ENCODE peak calls at places on chromosomes 7 and 10, in ten cellular contexts. One of them, this sample, is unnamed.
A peak's percentile ranks its signal among the peaks of the same experiment; 100 is the strongest.

GRCh38 chr7:32164341-32164996 is 94.3 kb upstream of the PDE1C start:
- DNase-seq in stimulated activated naive CD4-positive, alpha-beta T cell: no peak
- DNase-seq in T-helper 9 cell: no peak
- DNase-seq in endothelial cell: no peak
- DNase-seq in GM04504: no peak
- DNase-seq in AG04450: no peak
- DNase-seq in stimulated activated CD4-positive, alpha-beta T cell treated with anti-CD3 and anti-CD28 coated beads, Interleukin-4, amount 100 ng/mL, for 1 hour: no peak
- DNase-seq in IMR-90: peak; percentile 76
- DNase-seq in iPS-NIHi11: peak; percentile 73
- DNase-seq in foreskin fibroblast: peak; percentile 50
- DNase-seq in this sample: peak; percentile 54

GRCh38 chr7:3042861-3043489 is 692 bp downstream of the CARD11 start:
- DNase-seq in iPS-NIHi11: peak; percentile 45
- DNase-seq in stimulated activated CD4-positive, alpha-beta T cell treated with anti-CD3 and anti-CD28 coated beads, Interleukin-4, amount 100 ng/mL, for 1 hour: peak; percentile 62
- DNase-seq in T-helper 9 cell: peak; percentile 62
- DNase-seq in stimulated activated naive CD4-positive, alpha-beta T cell: peak; percentile 50
- DNase-seq in foreskin fibroblast: no peak
- DNase-seq in endothelial cell: no peak
- DNase-seq in GM04504: no peak
- DNase-seq in AG04450: no peak
- DNase-seq in IMR-90: no peak
- DNase-seq in this sample: no peak

GRCh38 chr10:125157473-125157865 is 2.9 kb downstream of the CTBP2 start:
- DNase-seq in stimulated activated naive CD4-positive, alpha-beta T cell: no peak
- DNase-seq in stimulated activated CD4-positive, alpha-beta T cell treated with anti-CD3 and anti-CD28 coated beads, Interleukin-4, amount 100 ng/mL, for 1 hour: no peak
- DNase-seq in endothelial cell: no peak
- DNase-seq in AG04450: no peak
- DNase-seq in IMR-90: no peak
- DNase-seq in GM04504: no peak
- DNase-seq in foreskin fibroblast: no peak
- DNase-seq in iPS-NIHi11: no peak
- DNase-seq in T-helper 9 cell: no peak
- DNase-seq in this sample: no peak

GRCh38 chr10:131758062-131758941 is 142.5 kb upstream of the PPP2R2D start:
- DNase-seq in foreskin fibroblast: no peak
- DNase-seq in iPS-NIHi11: no peak
- DNase-seq in IMR-90: no peak
- DNase-seq in stimulated activated naive CD4-positive, alpha-beta T cell: no peak
- DNase-seq in AG04450: no peak
- DNase-seq in T-helper 9 cell: no peak
- DNase-seq in endothelial cell: no peak
- DNase-seq in stimulated activated CD4-positive, alpha-beta T cell treated with anti-CD3 and anti-CD28 coated beads, Interleukin-4, amount 100 ng/mL, for 1 hour: no peak
- DNase-seq in GM04504: no peak
- DNase-seq in this sample: no peak

GRCh38 chr10:79488303-79488702 is 24.0 kb upstream of the EIF5AL1 start:
- DNase-seq in endothelial cell: no peak
- DNase-seq in foreskin fibroblast: peak; percentile 93
- DNase-seq in IMR-90: peak; percentile 92
- DNase-seq in GM04504: peak; percentile 85
- DNase-seq in stimulated activated CD4-positive, alpha-beta T cell treated with anti-CD3 and anti-CD28 coated beads, Interleukin-4, amount 100 ng/mL, for 1 hour: no peak
- DNase-seq in AG04450: peak; percentile 78
- DNase-seq in iPS-NIHi11: peak; percentile 45
- DNase-seq in stimulated activated naive CD4-positive, alpha-beta T cell: no peak
- DNase-seq in T-helper 9 cell: no peak
- DNase-seq in this sample: peak; percentile 74

GRCh38 chr7:47786557-47787248 is 161.6 kb downstream of the PKD1L1 start:
- DNase-seq in endothelial cell: no peak
- DNase-seq in IMR-90: peak; percentile 99
- DNase-seq in GM04504: peak; percentile 95
- DNase-seq in iPS-NIHi11: peak; percentile 68
- DNase-seq in stimulated activated naive CD4-positive, alpha-beta T cell: no peak
- DNase-seq in AG04450: peak; percentile 96
- DNase-seq in T-helper 9 cell: no peak
- DNase-seq in foreskin fibroblast: peak; percentile 100
- DNase-seq in stimulated activated CD4-positive, alpha-beta T cell treated with anti-CD3 and anti-CD28 coated beads, Interleukin-4, amount 100 ng/mL, for 1 hour: no peak
- DNase-seq in this sample: peak; percentile 99

GRCh38 chr10:17474595-17474994 is 20.2 kb upstream of the ST8SIA6 start:
- DNase-seq in endothelial cell: no peak
- DNase-seq in iPS-NIHi11: peak; percentile 15
- DNase-seq in stimulated activated CD4-positive, alpha-beta T cell treated with anti-CD3 and anti-CD28 coated beads, Interleukin-4, amount 100 ng/mL, for 1 hour: no peak
- DNase-seq in T-helper 9 cell: no peak
- DNase-seq in stimulated activated naive CD4-positive, alpha-beta T cell: no peak
- DNase-seq in GM04504: no peak
- DNase-seq in AG04450: no peak
- DNase-seq in foreskin fibroblast: no peak
- DNase-seq in IMR-90: peak; percentile 11
- DNase-seq in this sample: no peak

GRCh38 chr10:14502451-14502850 is 171.7 kb upstream of the FRMD4A start:
- DNase-seq in stimulated activated CD4-positive, alpha-beta T cell treated with anti-CD3 and anti-CD28 coated beads, Interleukin-4, amount 100 ng/mL, for 1 hour: no peak
- DNase-seq in endothelial cell: no peak
- DNase-seq in AG04450: no peak
- DNase-seq in foreskin fibroblast: no peak
- DNase-seq in GM04504: no peak
- DNase-seq in T-helper 9 cell: no peak
- DNase-seq in IMR-90: peak; percentile 44
- DNase-seq in stimulated activated naive CD4-positive, alpha-beta T cell: no peak
- DNase-seq in iPS-NIHi11: no peak
- DNase-seq in this sample: no peak

GRCh38 chr7:73382938-73383503 is 50.6 kb upstream of the FZD9 start:
- DNase-seq in IMR-90: no peak
- DNase-seq in stimulated activated naive CD4-positive, alpha-beta T cell: no peak
- DNase-seq in iPS-NIHi11: no peak
- DNase-seq in foreskin fibroblast: no peak
- DNase-seq in AG04450: no peak
- DNase-seq in T-helper 9 cell: no peak
- DNase-seq in endothelial cell: no peak
- DNase-seq in stimulated activated CD4-positive, alpha-beta T cell treated with anti-CD3 and anti-CD28 coated beads, Interleukin-4, amount 100 ng/mL, for 1 hour: no peak
- DNase-seq in GM04504: no peak
- DNase-seq in this sample: no peak

This sample was measured in skeletal muscle cell.